ENCODE peak calls at places on chromosomes 4 and X, in five cellular contexts. One of them, this sample, is unnamed.

GRCh38 chr4:177367336-177367735 is 57.7 kb downstream of the NEIL3 start:
- DNase-seq in right atrium auricular region: no peak
- DNase-seq in astrocyte: peak; percentile 71
- DNase-seq in body of pancreas: no peak
- DNase-seq in ovary: no peak
- DNase-seq in this sample: no peak

GRCh38 chr4:61555789-61556188 is 355.7 kb downstream of the ADGRL3 start:
- DNase-seq in ovary: no peak
- DNase-seq in astrocyte: peak; percentile 84
- DNase-seq in body of pancreas: no peak
- DNase-seq in right atrium auricular region: no peak
- DNase-seq in this sample: peak; percentile 42

GRCh38 chr4:47551682-47552081 is 66.6 kb downstream of the ATP10D start:
- DNase-seq in astrocyte: peak; percentile 81
- DNase-seq in ovary: no peak
- DNase-seq in body of pancreas: no peak
- DNase-seq in right atrium auricular region: no peak
- DNase-seq in this sample: no peak

GRCh38 chr4:141913928-141914327 is 277.5 kb downstream of the IL15 start:
- DNase-seq in ovary: no peak
- DNase-seq in right atrium auricular region: no peak
- DNase-seq in astrocyte: no peak
- DNase-seq in body of pancreas: no peak
- DNase-seq in this sample: no peak

GRCh38 chrX:6225307-6226052 is 3.2 kb downstream of the NLGN4X start:
- DNase-seq in right atrium auricular region: no peak
- DNase-seq in astrocyte: no peak
- DNase-seq in body of pancreas: no peak
- DNase-seq in ovary: no peak
- DNase-seq in this sample: no peak

GRCh38 chr4:26780524-26780923 is 80.1 kb upstream of the STIM2 start:
- DNase-seq in body of pancreas: no peak
- DNase-seq in right atrium auricular region: no peak
- DNase-seq in ovary: no peak
- DNase-seq in astrocyte: no peak
- DNase-seq in this sample: no peak

GRCh38 chrX:48896611-48897011 is 957 bp downstream of the TIMM17B start:
- DNase-seq in body of pancreas: no peak
- DNase-seq in right atrium auricular region: no peak
- DNase-seq in astrocyte: peak; percentile 27
- DNase-seq in ovary: peak; percentile 26
- DNase-seq in this sample: no peak

GRCh38 chr4:169940460-169940859 is 85.7 kb downstream of the MFAP3L start:
- DNase-seq in ovary: no peak
- DNase-seq in right atrium auricular region: no peak
- DNase-seq in astrocyte: no peak
- DNase-seq in body of pancreas: no peak
- DNase-seq in this sample: no peak

GRCh38 chr4:164874791-164875190 is 2.2 kb upstream of the APELA start:
- DNase-seq in astrocyte: no peak
- DNase-seq in right atrium auricular region: no peak
- DNase-seq in ovary: no peak
- DNase-seq in body of pancreas: no peak
- DNase-seq in this sample: no peak

GRCh38 chr4:174933083-174933482 is 14.9 kb downstream of the ADAM29 start:
- DNase-seq in astrocyte: no peak
- DNase-seq in right atrium auricular region: no peak
- DNase-seq in ovary: no peak
- DNase-seq in body of pancreas: no peak
- DNase-seq in this sample: no peak

GRCh38 chr4:78566834-78567501 is 15.4 kb downstream of the ANXA3 start:
- DNase-seq in body of pancreas: no peak
- DNase-seq in right atrium auricular region: no peak
- DNase-seq in astrocyte: peak; percentile 46
- DNase-seq in ovary: no peak
- DNase-seq in this sample: no peak

GRCh38 chr4:38094419-38094818 is 134.2 kb downstream of the PTTG2 start:
- DNase-seq in ovary: peak; percentile 65
- DNase-seq in body of pancreas: no peak
- DNase-seq in astrocyte: no peak
- DNase-seq in right atrium auricular region: no peak
- DNase-seq in this sample: no peak

GRCh38 chrX:149871433-149871832 is 9.6 kb upstream of the MAGEA8 start:
- DNase-seq in astrocyte: no peak
- DNase-seq in right atrium auricular region: no peak
- DNase-seq in body of pancreas: no peak
- DNase-seq in ovary: no peak
- DNase-seq in this sample: no peak

GRCh38 chrX:70509078-70509477 is 64.4 kb downstream of the DLG3 start:
- DNase-seq in body of pancreas: no peak
- DNase-seq in ovary: no peak
- DNase-seq in astrocyte: no peak
- DNase-seq in right atrium auricular region: no peak
- DNase-seq in this sample: no peak

GRCh38 chrX:100944601-100945000 is 15.9 kb upstream of the XKRX start:
- DNase-seq in ovary: no peak
- DNase-seq in body of pancreas: no peak
- DNase-seq in right atrium auricular region: no peak
- DNase-seq in astrocyte: no peak
- DNase-seq in this sample: no peak

GRCh38 chr4:27217261-27217769 is 356.7 kb downstream of the STIM2 start:
- DNase-seq in astrocyte: peak; percentile 84
- DNase-seq in right atrium auricular region: no peak
- DNase-seq in ovary: no peak
- DNase-seq in body of pancreas: no peak
- DNase-seq in this sample: no peak

GRCh38 chr4:121913667-121914066 is 38.2 kb downstream of the TRPC3 start:
- DNase-seq in right atrium auricular region: no peak
- DNase-seq in body of pancreas: no peak
- DNase-seq in astrocyte: no peak
- DNase-seq in ovary: no peak
- DNase-seq in this sample: no peak

GRCh38 chr4:95188701-95189401 is 359.9 kb downstream of the UNC5C start:
- DNase-seq in ovary: no peak
- DNase-seq in body of pancreas: no peak
- DNase-seq in astrocyte: no peak
- DNase-seq in right atrium auricular region: no peak
- DNase-seq in this sample: no peak
- TF ChIP-seq CTCF in ovary: no peak
- TF ChIP-seq CTCF in body of pancreas: no peak
- TF ChIP-seq CTCF in astrocyte: no peak
- TF ChIP-seq CTCF in right atrium auricular region: no peak
- TF ChIP-seq CTCF in this sample: no peak

DNA sequence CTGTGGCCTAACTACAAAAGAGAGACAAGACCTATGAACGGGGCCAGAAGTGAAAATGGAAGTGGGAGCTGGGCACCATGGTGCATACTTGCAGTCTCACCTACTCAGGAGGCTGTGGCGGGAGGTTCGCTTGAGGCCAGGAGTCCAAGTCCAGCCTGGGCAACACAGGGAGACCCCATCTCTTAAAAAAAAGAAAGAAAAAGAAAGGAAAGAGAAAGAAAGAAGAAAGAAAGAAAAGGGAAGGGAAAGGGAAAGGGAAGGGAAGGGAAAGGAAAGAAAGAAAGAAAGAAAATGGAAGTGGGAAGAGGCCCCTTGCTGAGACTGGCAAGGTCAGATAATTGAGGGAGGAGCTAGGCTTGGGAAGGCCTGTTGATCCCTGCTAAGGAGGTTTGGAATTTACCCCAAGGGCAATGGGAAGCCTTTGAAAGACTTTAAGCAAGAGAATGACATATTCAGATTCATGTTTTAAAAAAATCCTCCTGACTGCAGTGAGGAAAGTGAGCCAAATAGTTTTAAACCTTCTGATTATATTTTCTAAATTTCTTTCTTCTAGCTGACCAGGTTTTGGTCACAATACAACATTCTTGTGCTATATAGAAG is 17.7 kb upstream of the HERC5 start:
- DNase-seq in astrocyte: no peak
- DNase-seq in body of pancreas: no peak
- DNase-seq in right atrium auricular region: no peak
- DNase-seq in ovary: no peak
- DNase-seq in this sample: no peak
- H3K36me3 ChIP-seq in astrocyte: no peaks in the 10 kb centered on the region
- H3K36me3 ChIP-seq in body of pancreas: no peaks in the 10 kb centered on the region
- H3K36me3 ChIP-seq in right atrium auricular region: no peaks in the 10 kb centered on the region
- H3K36me3 ChIP-seq in ovary: no peaks in the 10 kb centered on the region
- H3K36me3 ChIP-seq in this sample: no peaks in the 10 kb centered on the region

DNA sequence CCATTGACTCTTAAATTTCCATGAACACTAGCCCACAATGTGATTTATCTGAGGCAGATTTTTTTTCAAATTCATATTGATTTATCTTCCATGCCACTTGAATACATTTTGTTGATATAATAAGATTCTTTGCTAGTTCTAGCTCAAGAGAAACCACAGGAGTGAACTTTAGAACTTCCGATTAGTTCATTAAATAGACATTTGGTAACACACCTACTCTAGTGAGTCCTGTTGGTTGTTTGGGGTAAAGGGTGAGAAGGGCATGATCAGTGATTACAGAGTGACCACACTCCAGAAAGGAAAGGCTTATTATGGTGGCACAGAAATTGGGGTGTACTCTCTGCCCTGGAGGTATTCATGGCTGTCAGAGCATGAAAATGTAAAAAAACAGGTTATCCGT is 120.4 kb downstream of the CDKL5 start:
- DNase-seq in right atrium auricular region: no peak
- DNase-seq in body of pancreas: no peak
- DNase-seq in astrocyte: no peak
- DNase-seq in ovary: no peak
- DNase-seq in this sample: no peak
- TF ChIP-seq CTCF in right atrium auricular region: no peak
- TF ChIP-seq CTCF in body of pancreas: no peak
- TF ChIP-seq CTCF in astrocyte: no peak
- TF ChIP-seq CTCF in ovary: no peak
- TF ChIP-seq CTCF in this sample: no peak

GRCh38 chr4:2886161-2886560 is 42.5 kb downstream of the ADD1 start:
- DNase-seq in body of pancreas: no peak
- DNase-seq in right atrium auricular region: no peak
- DNase-seq in ovary: no peak
- DNase-seq in astrocyte: no peak
- DNase-seq in this sample: no peak
- H3K36me3 ChIP-seq in body of pancreas: peaks cover 3% of the 10 kb centered on the region
- H3K36me3 ChIP-seq in right atrium auricular region: peaks cover 54% of the 10 kb centered on the region
- H3K36me3 ChIP-seq in ovary: no peaks in the 10 kb centered on the region
- H3K36me3 ChIP-seq in astrocyte: peaks cover 24% of the 10 kb centered on the region
- H3K36me3 ChIP-seq in this sample: no peaks in the 10 kb centered on the region

GRCh38 chr4:186719925-186720694 is 3.5 kb downstream of the FAT1 start:
- DNase-seq in body of pancreas: no peak
- DNase-seq in astrocyte: no peak
- DNase-seq in right atrium auricular region: no peak
- DNase-seq in ovary: no peak
- DNase-seq in this sample: no peak
- TF ChIP-seq CTCF in body of pancreas: peak; percentile 22
- TF ChIP-seq CTCF in astrocyte: peak; percentile 39
- TF ChIP-seq CTCF in right atrium auricular region: no peak
- TF ChIP-seq CTCF in ovary: no peak
- TF ChIP-seq CTCF in this sample: no peak

GRCh38 chr4:7785017-7785416 is 154.6 kb downstream of the AFAP1 start:
- DNase-seq in body of pancreas: no peak
- DNase-seq in right atrium auricular region: no peak
- DNase-seq in ovary: peak; percentile 18
- DNase-seq in astrocyte: peak; percentile 95
- DNase-seq in this sample: no peak
- H3K36me3 ChIP-seq in body of pancreas: no peaks in the 10 kb centered on the region
- H3K36me3 ChIP-seq in right atrium auricular region: peaks cover 5% of the 10 kb centered on the region
- H3K36me3 ChIP-seq in ovary: no peaks in the 10 kb centered on the region
- H3K36me3 ChIP-seq in astrocyte: peaks cover 52% of the 10 kb centered on the region
- H3K36me3 ChIP-seq in this sample: no peaks in the 10 kb centered on the region

DNA sequence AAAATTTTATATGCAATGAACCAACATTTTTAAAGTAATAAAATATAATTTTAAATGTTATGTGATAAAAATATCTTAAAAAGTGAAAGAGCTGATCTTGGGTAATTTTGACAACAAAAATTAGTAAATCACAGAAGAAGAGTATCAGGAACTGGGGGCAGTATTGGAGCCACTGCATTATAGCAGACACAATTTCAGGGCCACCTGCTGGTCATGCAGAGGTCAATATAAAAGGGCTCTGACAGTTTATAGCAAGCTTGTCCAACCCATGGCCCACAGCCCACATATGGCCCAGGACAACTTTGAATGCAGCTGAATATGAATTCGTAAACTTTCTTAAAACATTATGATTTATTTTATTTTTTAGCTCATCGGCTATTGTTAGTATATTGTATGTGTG is 13.0 kb upstream of the LEF1 start:
- DNase-seq in ovary: no peak
- DNase-seq in right atrium auricular region: no peak
- DNase-seq in astrocyte: no peak
- DNase-seq in body of pancreas: no peak
- DNase-seq in this sample: no peak
- TF ChIP-seq CTCF in ovary: no peak
- TF ChIP-seq CTCF in right atrium auricular region: no peak
- TF ChIP-seq CTCF in astrocyte: no peak
- TF ChIP-seq CTCF in body of pancreas: no peak
- TF ChIP-seq CTCF in this sample: no peak

DNA sequence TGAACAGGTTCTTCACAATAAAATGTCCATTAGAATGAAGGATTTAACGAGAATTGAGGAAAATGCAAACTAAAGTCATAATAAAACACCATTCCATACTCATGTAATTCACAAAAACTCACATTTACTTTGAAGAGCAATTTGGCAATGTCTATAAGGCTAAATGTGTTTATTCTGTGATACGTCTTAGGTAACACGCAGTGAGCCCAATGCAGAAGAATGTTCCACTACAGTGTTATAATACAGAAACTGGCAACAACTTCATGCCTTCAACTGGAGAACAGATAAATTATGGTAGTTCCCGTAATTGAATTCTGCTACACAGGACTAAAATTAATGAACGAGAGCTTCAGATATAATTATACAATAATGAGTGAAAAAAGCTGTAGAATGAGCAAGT is 17.4 kb downstream of the ADH5 start:
- DNase-seq in ovary: no peak
- DNase-seq in body of pancreas: no peak
- DNase-seq in astrocyte: no peak
- DNase-seq in right atrium auricular region: no peak
- DNase-seq in this sample: no peak
- H3K36me3 ChIP-seq in ovary: no peaks in the 10 kb centered on the region
- H3K36me3 ChIP-seq in body of pancreas: no peaks in the 10 kb centered on the region
- H3K36me3 ChIP-seq in astrocyte: peaks cover 44% of the 10 kb centered on the region
- H3K36me3 ChIP-seq in right atrium auricular region: peaks cover 76% of the 10 kb centered on the region
- H3K36me3 ChIP-seq in this sample: no peaks in the 10 kb centered on the region

GRCh38 chrX:139125916-139126315 is 404.6 kb upstream of the F9 start:
- DNase-seq in ovary: no peak
- DNase-seq in body of pancreas: no peak
- DNase-seq in right atrium auricular region: no peak
- DNase-seq in astrocyte: no peak
- DNase-seq in this sample: no peak

GRCh38 chrX:139121616-139122286 is 408.8 kb upstream of the F9 start:
- DNase-seq in right atrium auricular region: no peak
- DNase-seq in astrocyte: no peak
- DNase-seq in ovary: no peak
- DNase-seq in body of pancreas: no peak
- DNase-seq in this sample: no peak

GRCh38 chrX:139120760-139121159 is 409.2 kb upstream of the FGF13 start:
- DNase-seq in astrocyte: peak; percentile 83
- DNase-seq in body of pancreas: no peak
- DNase-seq in ovary: no peak
- DNase-seq in right atrium auricular region: no peak
- DNase-seq in this sample: no peak

DNA sequence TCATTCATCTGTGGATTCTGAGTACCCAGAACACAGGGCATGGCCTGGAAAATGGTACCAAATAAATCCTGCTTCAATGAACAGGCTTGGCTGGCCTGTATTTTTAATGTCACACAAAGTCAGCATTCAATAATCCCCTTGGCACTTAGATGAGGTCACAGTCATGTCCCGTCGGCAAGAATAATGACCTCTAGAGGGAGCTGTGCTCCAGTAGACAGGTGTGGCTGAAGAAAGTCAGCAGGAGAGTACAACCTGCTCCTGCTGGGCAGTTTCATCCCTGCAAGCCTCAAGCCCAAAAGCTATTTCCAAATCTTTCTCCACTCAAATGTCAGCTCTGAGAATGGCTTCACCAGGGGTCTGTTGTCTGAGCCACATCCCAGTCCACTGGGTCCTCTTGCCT is 404.0 kb upstream of the F9 start:
- DNase-seq in body of pancreas: peak; percentile 68
- DNase-seq in ovary: no peak
- DNase-seq in astrocyte: no peak
- DNase-seq in right atrium auricular region: no peak
- DNase-seq in this sample: peak; percentile 21
- TF ChIP-seq CTCF in body of pancreas: peak; percentile 48
- TF ChIP-seq CTCF in ovary: no peak
- TF ChIP-seq CTCF in astrocyte: no peak
- TF ChIP-seq CTCF in right atrium auricular region: no peak
- TF ChIP-seq CTCF in this sample: no peak